ENCODE peak calls at places on chromosomes 11 and 22, in five cellular contexts. I is colonic mucosa, L is Peyer's patch, A is fibroblast of lung, R is aorta. E is an unnamed sample.

GRCh38 chr11:96905663-96906062 is 515.9 kb downstream of the JRKL start:
- DNase-seq in R (no peak), A (no peak), I (no peak), L (no peak), E (no peak)

GRCh38 chr11:8832571-8833260 is 78.3 kb upstream of the AKIP1 start:
- DNase-seq in A (peak; percentile 91), L (no peak), I (no peak), R (no peak), E (no peak)

GRCh38 chr22:28479912-28480311 is 199.7 kb downstream of the TTC28 start:
- DNase-seq in A (no peak), L (no peak), R (no peak), I (no peak), E (no peak)

GRCh38 chr11:92765965-92766371 is 203.5 kb upstream of the MTNR1B start:
- DNase-seq in R (peak; percentile 46), L (peak; percentile 45), A (peak; percentile 56), I (peak; percentile 17), E (no peak)

GRCh38 chr11:69351460-69351859 is 57.5 kb downstream of the MYEOV start:
- DNase-seq in A (peak; percentile 87), L (no peak), I (no peak), R (no peak), E (no peak)

GRCh38 chr11:14029971-14030531 is 67.5 kb downstream of the SPON1 start:
- DNase-seq in R (peak; percentile 84), L (peak; percentile 72), A (peak; percentile 80), I (peak; percentile 67), E (no peak)

GRCh38 chr11:76166314-76166713 is 40.0 kb downstream of the WNT11 start:
- DNase-seq in R (no peak), I (no peak), A (no peak), L (no peak), E (no peak)

GRCh38 chr11:62149986-62150886 is 26.4 kb downstream of the INCENP start:
- DNase-seq in A (no peak), R (peak; percentile 31), I (peak; percentile 10), L (peak; percentile 27), E (no peak)

GRCh38 chr11:35969089-35970046 is 25.5 kb downstream of the LDLRAD3 start:
- DNase-seq in A (no peak), L (no peak), R (no peak), I (peak; percentile 18), E (no peak)

GRCh38 chr11:72727521-72727920 is 24.7 kb downstream of the ARAP1 start:
- DNase-seq in L (no peak), R (no peak), A (no peak), I (no peak), E (no peak)

GRCh38 chr11:19853016-19853415 is 140.4 kb downstream of the NAV2 start:
- DNase-seq in R (no peak), I (no peak), L (no peak), A (peak; percentile 44), E (no peak)

GRCh38 chr22:50271011-50271394 is 823 bp upstream of the MAPK11 start:
- DNase-seq in A (no peak), L (no peak), R (no peak), I (no peak), E (no peak)

GRCh38 chr11:126547161-126547560 is 191.7 kb downstream of the ST3GAL4 start:
- DNase-seq in I (no peak), L (no peak), A (peak; percentile 90), R (no peak), E (no peak)

GRCh38 chr22:22704156-22704946 is 59.9 kb downstream of the GGTLC2 start:
- DNase-seq in I (no peak), R (no peak), L (peak; percentile 30), A (no peak), E (no peak)

GRCh38 chr11:84390441-84391078 is 1104.4 kb upstream of the CCDC90B start:
- DNase-seq in L (no peak), R (no peak), A (peak; percentile 25), I (no peak), E (no peak)

GRCh38 chr22:20639343-20639742 is 131.9 kb downstream of the MED15 start:
- DNase-seq in A (no peak), L (no peak), R (no peak), I (no peak), E (no peak)

GRCh38 chr11:36349345-36350136 is 53.5 kb downstream of the PRR5L start:
- DNase-seq in A (no peak), L (no peak), I (peak; percentile 17), R (no peak), E (no peak)

GRCh38 chr22:33971561-33971961 is 51.3 kb upstream of the LARGE1 start:
- DNase-seq in A (no peak), I (no peak), L (no peak), R (no peak), E (peak; percentile 50)

GRCh38 chr11:48017105-48017874 is 36.9 kb downstream of the PTPRJ start:
- DNase-seq in I (no peak), L (no peak), A (no peak), R (no peak), E (no peak)

GRCh38 chr11:100676901-100677300 is 10.2 kb upstream of the ARHGAP42 start:
- DNase-seq in L (no peak), I (no peak), R (no peak), A (no peak), E (no peak)

GRCh38 chr11:87425943-87426342 is 388.2 kb downstream of the TMEM135 start:
- DNase-seq in I (no peak), L (no peak), R (no peak), A (peak; percentile 80), E (no peak)

GRCh38 chr22:31082606-31083376 is 1.7 kb downstream of the SMTN start:
- DNase-seq in R (peak; percentile 87), I (peak; percentile 92), A (peak; percentile 48), L (peak; percentile 84), E (no peak)

GRCh38 chr11:68206211-68206610 is 6.9 kb downstream of the KMT5B start:
- DNase-seq in L (no peak), A (peak; percentile 46), R (no peak), I (no peak), E (no peak)

DNA sequence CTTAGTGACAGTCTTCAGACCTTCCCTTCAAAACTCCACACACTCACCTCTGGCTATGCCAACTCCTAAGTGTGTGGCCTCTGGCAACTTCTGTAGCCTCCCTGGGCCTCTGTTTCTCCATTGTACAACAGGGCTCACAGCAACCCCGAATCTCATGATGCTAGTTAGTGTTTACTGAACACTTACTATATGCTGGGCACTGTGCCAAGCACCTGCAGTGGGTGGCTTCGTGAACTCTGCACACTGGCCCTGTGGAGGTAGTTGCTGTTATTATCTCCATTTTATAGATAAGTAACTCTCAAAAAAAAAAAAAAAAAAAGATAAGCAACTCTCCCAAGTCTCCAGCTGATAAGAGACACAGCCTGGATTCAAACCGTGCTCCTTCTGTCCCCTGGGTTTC is 7.5 kb upstream of the TP53I11 start:
- DNase-seq in I (peak; percentile 82), L (peak; percentile 83), R (no peak), A (no peak), E (no peak)
- H3K27ac ChIP-seq in I (no peak overlapping the region), L (no peak overlapping the region), R (no peak overlapping the region), A (no peak overlapping the region), E (no peak overlapping the region)

GRCh38 chr22:39183991-39184585 is 31.6 kb upstream of the CBX7 start:
- DNase-seq in R (no peak), L (no peak), A (peak; percentile 77), I (no peak), E (no peak)

GRCh38 chr22:39188809-39189208 is 36.3 kb upstream of the CBX7 start:
- DNase-seq in L (peak; percentile 11), A (no peak), R (peak; percentile 10), I (no peak), E (no peak)

GRCh38 chr22:39182478-39183030 is 30.1 kb upstream of the CBX7 start:
- DNase-seq in I (no peak), A (peak; percentile 36), L (no peak), R (no peak), E (no peak)

GRCh38 chr22:39184586-39185577 is 32.4 kb upstream of the CBX7 start:
- DNase-seq in I (no peak), L (no peak), R (no peak), A (peak; percentile 50), E (no peak)

GRCh38 chr22:39185601-39186012 is 33.1 kb upstream of the CBX7 start:
- DNase-seq in L (no peak), I (no peak), R (peak; percentile 80), A (peak; percentile 29), E (no peak)
- H3K27ac ChIP-seq in L (peak overlapping the region; percentile 16), I (peak overlapping the region; percentile 3), R (no peak overlapping the region), A (peak overlapping the region; percentile 86), E (no peak overlapping the region)

DNA sequence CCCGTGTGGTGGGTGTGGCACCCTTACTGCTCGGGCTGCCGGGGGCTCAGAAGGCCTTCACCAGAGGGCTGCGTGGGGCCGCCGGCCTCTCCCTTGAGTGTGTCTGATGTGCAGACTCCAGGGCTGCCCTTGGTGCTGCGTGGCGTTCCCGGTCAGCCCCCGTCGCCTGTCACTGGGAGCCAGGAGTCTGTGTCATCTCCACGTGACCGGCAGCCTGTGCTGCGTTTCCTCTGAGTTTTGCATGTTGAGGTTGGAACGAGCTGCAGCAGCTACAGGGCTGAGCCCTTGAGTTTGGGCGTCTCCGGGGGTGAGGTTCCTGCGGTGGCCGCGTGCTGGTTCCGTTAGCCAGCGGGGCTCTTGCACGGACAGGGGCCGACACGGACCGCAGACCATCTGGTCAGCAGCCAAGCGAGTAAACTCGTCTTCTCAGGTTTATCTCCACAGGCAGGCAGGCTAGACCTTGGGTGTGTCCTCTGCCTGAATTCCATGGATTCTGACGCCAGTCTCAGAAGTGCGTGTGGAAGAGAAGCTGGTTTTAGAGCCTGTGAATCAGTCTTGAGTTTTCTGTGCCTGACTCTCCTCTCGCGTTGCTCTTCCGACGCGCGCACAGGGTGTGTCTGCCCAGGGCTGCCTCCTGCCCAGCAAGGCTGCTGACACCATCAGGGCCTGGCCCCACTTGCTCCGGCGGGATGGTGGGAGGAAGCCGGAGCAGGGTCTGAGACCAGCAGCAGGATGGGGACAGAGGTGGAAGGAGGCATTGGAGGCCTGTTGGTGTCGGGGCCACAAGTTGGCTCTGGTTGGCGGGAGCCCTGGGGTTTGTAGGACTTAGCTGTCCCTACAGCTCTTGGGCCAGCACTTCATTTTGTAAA is 10.5 kb downstream of the PTDSS2 start:
- DNase-seq in A (peak; percentile 30), R (no peak), L (no peak), I (no peak), E (no peak)
- H3K27ac ChIP-seq in A (no peak overlapping the region), R (no peak overlapping the region), L (no peak overlapping the region), I (no peak overlapping the region), E (no peak overlapping the region)

GRCh38 chr22:17117400-17117799 is 3.8 kb downstream of the TMEM121B start:
- DNase-seq in R (no peak), L (no peak), A (no peak), I (no peak), E (no peak)
- H3K27ac ChIP-seq in R (no peak overlapping the region), L (no peak overlapping the region), A (no peak overlapping the region), I (no peak overlapping the region), E (no peak overlapping the region)

GRCh38 chr11:12813371-12814225 is 139.4 kb downstream of the TEAD1 start:
- DNase-seq in A (peak; percentile 81), I (peak; percentile 43), R (no peak), L (no peak), E (no peak)
- H3K27ac ChIP-seq in A (peak overlapping the region; percentile 87), I (no peak overlapping the region), R (no peak overlapping the region), L (peak overlapping the region; percentile 27), E (no peak overlapping the region)

GRCh38 chr11:120390585-120390922 is 54.3 kb downstream of the ARHGEF12 start:
- DNase-seq in R (no peak), A (no peak), I (no peak), L (no peak), E (no peak)

GRCh38 chr11:120392299-120392698 is 56.1 kb downstream of the ARHGEF12 start:
- DNase-seq in R (no peak), L (no peak), A (peak; percentile 24), I (no peak), E (no peak)

GRCh38 chr11:120391854-120392253 is 55.6 kb downstream of the ARHGEF12 start:
- DNase-seq in A (peak; percentile 31), I (no peak), L (no peak), R (no peak), E (no peak)

GRCh38 chr11:120389693-120390584 is 53.7 kb downstream of the ARHGEF12 start:
- DNase-seq in L (no peak), I (no peak), R (no peak), A (no peak), E (no peak)

GRCh38 chr11:120391297-120391696 is 55.1 kb downstream of the ARHGEF12 start:
- DNase-seq in I (no peak), L (no peak), R (no peak), A (no peak), E (no peak)
- H3K27ac ChIP-seq in I (no peak overlapping the region), L (no peak overlapping the region), R (no peak overlapping the region), A (no peak overlapping the region), E (peak overlapping the region; percentile 4)

E was measured in caudate nucleus.